ENCODE peak calls at places on chromosomes 6 and 20, in six cellular contexts. One of them, this sample, is unnamed. For H3K4me1, the result is how much of the 10 kb centered on the place peaks cover.

GRCh38 chr6:48110436-48111142 is 408 bp downstream of the PTCHD4 start:
- DNase-seq in tibial nerve: no peak
- DNase-seq in endodermal cell: no peak
- DNase-seq in PC-3: no peak
- DNase-seq in tibial artery: no peak
- DNase-seq in cardiac muscle cell: no peak
- DNase-seq in this sample: no peak

GRCh38 chr6:115067690-115068447 is 725.0 kb upstream of the HS3ST5 start:
- DNase-seq in tibial nerve: no peak
- DNase-seq in endodermal cell: no peak
- DNase-seq in PC-3: no peak
- DNase-seq in tibial artery: no peak
- DNase-seq in cardiac muscle cell: no peak
- DNase-seq in this sample: no peak

GRCh38 chr6:35737413-35738211 is 780 bp downstream of the ARMC12 start:
- DNase-seq in tibial nerve: no peak
- DNase-seq in endodermal cell: peak
- DNase-seq in PC-3: peak
- DNase-seq in tibial artery: no peak
- DNase-seq in cardiac muscle cell: peak
- DNase-seq in this sample: no peak

GRCh38 chr6:8229913-8230312 is 127.6 kb upstream of the EEF1E1 start:
- DNase-seq in tibial nerve: no peak
- DNase-seq in endodermal cell: peak
- DNase-seq in PC-3: no peak
- DNase-seq in tibial artery: no peak
- DNase-seq in cardiac muscle cell: peak
- DNase-seq in this sample: no peak

GRCh38 chr20:5596401-5597193 is 153.6 kb upstream of the SHLD1 start:
- DNase-seq in tibial nerve: no peak
- DNase-seq in endodermal cell: no peak
- DNase-seq in PC-3: no peak
- DNase-seq in tibial artery: no peak
- DNase-seq in cardiac muscle cell: no peak
- DNase-seq in this sample: no peak

GRCh38 chr6:47794577-47795135 is 12.8 kb downstream of the OPN5 start:
- DNase-seq in tibial nerve: no peak
- DNase-seq in endodermal cell: no peak
- DNase-seq in PC-3: no peak
- DNase-seq in tibial artery: no peak
- DNase-seq in cardiac muscle cell: no peak
- DNase-seq in this sample: no peak

GRCh38 chr6:149266659-149267058 is 50.9 kb upstream of the TAB2 start:
- DNase-seq in tibial nerve: no peak
- DNase-seq in endodermal cell: no peak
- DNase-seq in PC-3: no peak
- DNase-seq in tibial artery: no peak
- DNase-seq in cardiac muscle cell: no peak
- DNase-seq in this sample: no peak

GRCh38 chr6:152859225-152859624 is 108.6 kb downstream of the VIP start:
- DNase-seq in tibial nerve: no peak
- DNase-seq in endodermal cell: no peak
- DNase-seq in PC-3: no peak
- DNase-seq in tibial artery: no peak
- DNase-seq in cardiac muscle cell: no peak
- DNase-seq in this sample: no peak

GRCh38 chr20:35275741-35276251 is 2.1 kb downstream of the MMP24OS start:
- DNase-seq in tibial nerve: no peak
- DNase-seq in endodermal cell: no peak
- DNase-seq in PC-3: no peak
- DNase-seq in tibial artery: no peak
- DNase-seq in cardiac muscle cell: no peak
- DNase-seq in this sample: no peak

GRCh38 chr20:46028110-46028509 is 905 bp upstream of the SLC12A5 start:
- DNase-seq in tibial nerve: no peak
- DNase-seq in endodermal cell: no peak
- DNase-seq in PC-3: no peak
- DNase-seq in tibial artery: no peak
- DNase-seq in cardiac muscle cell: no peak
- DNase-seq in this sample: no peak

GRCh38 chr6:74991573-74992332 is 214.1 kb downstream of the COL12A1 start:
- DNase-seq in tibial nerve: no peak
- DNase-seq in endodermal cell: peak
- DNase-seq in PC-3: peak
- DNase-seq in tibial artery: no peak
- DNase-seq in cardiac muscle cell: no peak
- DNase-seq in this sample: no peak

GRCh38 chr6:76792394-76792793 is 670.9 kb downstream of the HTR1B start:
- DNase-seq in tibial nerve: no peak
- DNase-seq in endodermal cell: no peak
- DNase-seq in PC-3: no peak
- DNase-seq in tibial artery: no peak
- DNase-seq in cardiac muscle cell: no peak
- DNase-seq in this sample: no peak

GRCh38 chr6:17466707-17467106 is 73.3 kb downstream of the CAP2 start:
- DNase-seq in tibial nerve: no peak
- DNase-seq in endodermal cell: no peak
- DNase-seq in PC-3: peak
- DNase-seq in tibial artery: no peak
- DNase-seq in cardiac muscle cell: no peak
- DNase-seq in this sample: no peak

GRCh38 chr6:116404706-116405105 is 34.0 kb downstream of the DSE start:
- DNase-seq in tibial nerve: no peak
- DNase-seq in endodermal cell: no peak
- DNase-seq in PC-3: no peak
- DNase-seq in tibial artery: no peak
- DNase-seq in cardiac muscle cell: no peak
- DNase-seq in this sample: no peak

GRCh38 chr6:123895346-123895745 is 91.7 kb downstream of the NKAIN2 start:
- DNase-seq in tibial nerve: no peak
- DNase-seq in endodermal cell: no peak
- DNase-seq in PC-3: no peak
- DNase-seq in tibial artery: no peak
- DNase-seq in cardiac muscle cell: peak
- DNase-seq in this sample: no peak

GRCh38 chr6:130293800-130294199 is 71.0 kb upstream of the SAMD3 start:
- DNase-seq in tibial nerve: no peak
- DNase-seq in endodermal cell: peak
- DNase-seq in PC-3: peak
- DNase-seq in tibial artery: no peak
- DNase-seq in cardiac muscle cell: peak
- DNase-seq in this sample: no peak

GRCh38 chr6:163837681-163838431 is 423.3 kb downstream of the QKI start:
- DNase-seq in tibial nerve: no peak
- DNase-seq in endodermal cell: peak
- DNase-seq in PC-3: no peak
- DNase-seq in tibial artery: no peak
- DNase-seq in cardiac muscle cell: no peak
- DNase-seq in this sample: peak

GRCh38 chr20:58075980-58076749 is 152.3 kb downstream of the ANKRD60 start:
- DNase-seq in tibial nerve: no peak
- DNase-seq in endodermal cell: peak
- DNase-seq in PC-3: no peak
- DNase-seq in tibial artery: no peak
- DNase-seq in cardiac muscle cell: no peak
- DNase-seq in this sample: peak

GRCh38 chr6:132712366-132712765 is 1.5 kb downstream of the VNN1 start:
- DNase-seq in tibial nerve: no peak
- DNase-seq in endodermal cell: no peak
- DNase-seq in PC-3: peak
- DNase-seq in tibial artery: no peak
- DNase-seq in cardiac muscle cell: no peak
- DNase-seq in this sample: no peak

GRCh38 chr6:36642913-36643817 is 35.3 kb upstream of the CDKN1A start:
- DNase-seq in tibial nerve: peak
- DNase-seq in endodermal cell: no peak
- DNase-seq in PC-3: peak
- DNase-seq in tibial artery: peak
- DNase-seq in cardiac muscle cell: peak
- DNase-seq in this sample: peak

GRCh38 chr6:26575494-26575939 is 21.2 kb upstream of the ABT1 start:
- DNase-seq in tibial nerve: no peak
- DNase-seq in endodermal cell: peak
- DNase-seq in PC-3: no peak
- DNase-seq in tibial artery: no peak
- DNase-seq in cardiac muscle cell: no peak
- DNase-seq in this sample: no peak

GRCh38 chr6:57421503-57421902 is 104.1 kb downstream of the PRIM2 start:
- DNase-seq in tibial nerve: no peak
- DNase-seq in endodermal cell: no peak
- DNase-seq in PC-3: no peak
- DNase-seq in tibial artery: no peak
- DNase-seq in cardiac muscle cell: no peak
- DNase-seq in this sample: no peak

GRCh38 chr20:44690781-44691423 is 24.3 kb upstream of the CCN5 start:
- DNase-seq in tibial nerve: no peak
- DNase-seq in endodermal cell: no peak
- DNase-seq in PC-3: no peak
- DNase-seq in tibial artery: peak
- DNase-seq in cardiac muscle cell: no peak
- DNase-seq in this sample: no peak

GRCh38 chr6:161369339-161369738 is 95.5 kb upstream of the AGPAT4 start:
- DNase-seq in tibial nerve: no peak
- DNase-seq in endodermal cell: peak
- DNase-seq in PC-3: peak
- DNase-seq in tibial artery: no peak
- DNase-seq in cardiac muscle cell: no peak
- DNase-seq in this sample: no peak

GRCh38 chr6:69880570-69880969 is 14.2 kb downstream of the COL19A1 start:
- DNase-seq in tibial nerve: no peak
- DNase-seq in endodermal cell: no peak
- DNase-seq in PC-3: no peak
- DNase-seq in tibial artery: no peak
- DNase-seq in cardiac muscle cell: no peak
- DNase-seq in this sample: no peak

DNA sequence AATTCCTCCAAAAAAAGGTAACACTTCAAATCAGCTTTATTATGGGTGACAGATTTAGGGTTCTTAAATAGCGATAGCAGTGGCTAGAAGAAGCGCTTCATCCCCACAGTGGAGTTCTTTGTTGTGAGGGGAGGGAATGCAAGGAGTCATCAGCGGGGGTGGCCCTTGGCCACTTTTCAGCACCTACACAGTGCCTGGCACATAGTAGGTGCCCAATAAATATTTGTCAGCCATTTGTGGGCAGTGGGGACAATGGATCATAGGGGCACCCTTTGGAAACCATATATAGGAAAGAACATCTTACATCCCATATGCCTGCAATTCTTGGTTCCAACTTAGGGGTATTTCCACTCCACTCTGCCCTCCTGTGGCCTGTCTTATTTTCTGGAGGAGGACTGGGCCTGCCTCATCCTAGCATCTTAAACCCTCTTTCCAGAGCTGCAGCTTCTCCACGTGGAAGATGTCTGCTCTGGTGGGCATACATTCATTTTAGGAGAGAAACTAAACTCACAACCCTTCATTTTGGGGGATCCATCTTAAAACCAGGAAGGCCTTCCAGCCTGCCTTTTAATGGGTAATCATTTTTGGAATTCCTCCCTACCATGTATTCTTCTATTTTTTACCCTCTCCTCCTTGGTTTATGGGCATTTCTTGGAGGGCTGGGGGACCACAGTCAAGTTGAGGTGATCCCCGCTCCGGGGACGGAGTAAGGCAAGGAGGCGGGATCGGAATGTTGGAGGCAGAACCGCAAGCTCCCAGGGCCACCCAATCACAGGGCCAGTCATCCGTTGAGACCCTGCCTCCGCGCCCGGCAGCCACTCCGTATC is 2.6 kb upstream of the GPSM3 start:
- DNase-seq in tibial nerve: no peak
- DNase-seq in endodermal cell: peak
- DNase-seq in PC-3: peak
- DNase-seq in tibial artery: no peak
- DNase-seq in cardiac muscle cell: peak
- DNase-seq in this sample: no peak
- H3K4me1 ChIP-seq in tibial nerve: under half
- H3K4me1 ChIP-seq in endodermal cell: under half
- H3K4me1 ChIP-seq in PC-3: under half
- H3K4me1 ChIP-seq in tibial artery: under half
- H3K4me1 ChIP-seq in cardiac muscle cell: under half
- H3K4me1 ChIP-seq in this sample: under half

DNA sequence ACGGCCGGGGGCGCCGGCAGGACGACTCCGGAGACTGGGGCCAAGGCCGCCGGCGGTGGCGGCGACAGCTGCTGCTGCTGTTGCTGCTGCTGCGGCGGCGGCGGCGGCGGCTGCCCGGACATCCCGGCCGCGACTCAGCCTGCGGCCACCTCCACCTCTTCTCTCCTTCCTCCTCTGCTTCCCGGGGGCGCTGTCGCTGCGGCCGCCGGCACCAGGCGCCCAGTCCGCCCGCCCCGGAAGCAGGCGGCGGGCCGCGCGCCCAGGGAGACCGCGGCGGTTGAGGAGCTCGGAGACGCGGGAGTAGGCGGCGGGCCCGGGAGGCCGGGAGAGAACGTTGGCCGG is 280 bp downstream of the RANBP9 start:
- DNase-seq in tibial nerve: no peak
- DNase-seq in endodermal cell: no peak
- DNase-seq in PC-3: no peak
- DNase-seq in tibial artery: no peak
- DNase-seq in cardiac muscle cell: no peak
- DNase-seq in this sample: no peak
- TF ChIP-seq CTCF in tibial nerve: no peak
- TF ChIP-seq CTCF in endodermal cell: peak
- TF ChIP-seq CTCF in PC-3: peak
- TF ChIP-seq CTCF in tibial artery: no peak
- TF ChIP-seq CTCF in cardiac muscle cell: no peak
- TF ChIP-seq CTCF in this sample: peak

GRCh38 chr6:111764238-111765182 is 108.7 kb downstream of the FYN start:
- DNase-seq in tibial nerve: no peak
- DNase-seq in endodermal cell: peak
- DNase-seq in PC-3: no peak
- DNase-seq in tibial artery: no peak
- DNase-seq in cardiac muscle cell: peak
- DNase-seq in this sample: no peak
- H3K4me1 ChIP-seq in tibial nerve: under half
- H3K4me1 ChIP-seq in endodermal cell: under half
- H3K4me1 ChIP-seq in PC-3: under half
- H3K4me1 ChIP-seq in tibial artery: under half
- H3K4me1 ChIP-seq in cardiac muscle cell: half or more
- H3K4me1 ChIP-seq in this sample: half or more

DNA sequence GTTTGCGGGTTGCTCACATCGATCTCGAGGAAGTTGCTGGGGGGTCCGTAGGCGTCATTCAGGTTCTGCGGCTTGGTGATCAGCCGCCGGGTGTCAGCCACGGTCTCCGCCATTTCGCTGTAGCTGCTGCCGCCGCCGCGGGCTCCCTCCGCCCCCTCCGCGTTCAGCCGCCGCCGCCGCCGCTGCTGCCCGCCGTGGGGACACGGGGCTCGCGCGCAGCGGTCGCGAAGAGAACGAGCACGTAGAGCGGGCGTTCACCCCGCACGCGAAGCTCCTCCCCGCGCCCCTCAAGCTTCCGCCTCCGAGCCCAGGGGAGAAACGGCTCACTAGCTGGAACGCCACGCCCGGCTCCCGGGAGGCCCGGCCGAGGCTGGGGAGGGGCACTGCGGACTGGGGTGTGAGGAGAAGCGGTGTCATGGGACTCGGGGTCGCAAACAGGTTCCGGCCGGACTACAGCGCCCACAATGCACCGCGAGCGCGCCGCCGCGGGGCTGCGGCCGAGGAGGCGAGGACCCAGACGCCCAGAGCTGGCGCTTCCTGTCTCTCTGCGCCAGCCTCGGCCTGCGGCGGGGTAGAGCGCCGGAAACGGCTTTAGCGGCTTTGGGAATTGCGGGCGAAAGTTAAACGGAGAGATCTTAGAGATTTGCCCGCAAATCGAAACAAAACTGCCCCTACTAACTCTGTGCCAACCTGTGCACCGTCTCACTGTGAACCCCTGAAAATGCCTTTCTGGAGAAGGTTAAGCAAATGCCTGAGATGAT is at the start of gene SNX3:
- DNase-seq in tibial nerve: peak
- DNase-seq in endodermal cell: peak
- DNase-seq in PC-3: peak
- DNase-seq in tibial artery: peak
- DNase-seq in cardiac muscle cell: peak
- DNase-seq in this sample: peak
- TF ChIP-seq CTCF in tibial nerve: no peak
- TF ChIP-seq CTCF in endodermal cell: peak
- TF ChIP-seq CTCF in PC-3: no peak
- TF ChIP-seq CTCF in tibial artery: no peak
- TF ChIP-seq CTCF in cardiac muscle cell: no peak
- TF ChIP-seq CTCF in this sample: no peak

This sample was measured in esophagus muscularis mucosa.